ENCODE peak calls at places on chromosomes 6 and 20, in four cellular contexts. R is IMR-90, V is H9, H is H1. Y is an unnamed sample.

GRCh38 chr20:34302312-34302722 is 838 bp downstream of the AHCY start:
- DNase-seq in V (no peak), H (no peak), R (peak; percentile 47), Y (no peak)

GRCh38 chr6:23179994-23180393 is 610.6 kb downstream of the HDGFL1 start:
- DNase-seq in V (no peak), R (no peak), H (no peak), Y (no peak)

GRCh38 chr6:3921663-3922062 is 72.5 kb downstream of the FAM50B start:
- DNase-seq in V (no peak), H (no peak), R (no peak), Y (no peak)

GRCh38 chr20:64160536-64161495 is 3.4 kb upstream of the MYT1 start:
- DNase-seq in R (no peak), V (no peak), H (no peak), Y (peak; percentile 88)

GRCh38 chr6:145277358-145278097 is 457.8 kb downstream of the EPM2A start:
- DNase-seq in H (no peak), V (no peak), R (no peak), Y (no peak)

GRCh38 chr20:18750735-18751134 is 62.8 kb upstream of the SCP2D1 start:
- DNase-seq in H (no peak), V (no peak), R (no peak), Y (no peak)

GRCh38 chr6:56334937-56335336 is 87.6 kb upstream of the COL21A1 start:
- DNase-seq in V (no peak), R (peak; percentile 89), H (no peak), Y (no peak)

GRCh38 chr6:92757926-92758325 is 661.4 kb downstream of the EPHA7 start:
- DNase-seq in H (no peak), R (no peak), V (no peak), Y (no peak)

GRCh38 chr6:142566628-142567396 is 265.0 kb downstream of the ADGRG6 start:
- DNase-seq in H (peak; percentile 39), R (peak; percentile 47), V (peak; percentile 78), Y (peak; percentile 84)

GRCh38 chr6:99434702-99435530 is 9.8 kb upstream of the PNISR start:
- DNase-seq in V (no peak), R (peak; percentile 44), H (no peak), Y (peak; percentile 13)

GRCh38 chr6:7938562-7939185 is 28.1 kb upstream of the TXNDC5 start:
- DNase-seq in R (no peak), H (no peak), V (no peak), Y (no peak)

GRCh38 chr6:40882321-40882720 is 156.7 kb downstream of the UNC5CL start:
- DNase-seq in H (no peak), V (no peak), R (no peak), Y (no peak)

GRCh38 chr20:15814360-15814759 is 758.9 kb downstream of the KIF16B start:
- DNase-seq in V (no peak), R (no peak), H (no peak), Y (no peak)

DNA sequence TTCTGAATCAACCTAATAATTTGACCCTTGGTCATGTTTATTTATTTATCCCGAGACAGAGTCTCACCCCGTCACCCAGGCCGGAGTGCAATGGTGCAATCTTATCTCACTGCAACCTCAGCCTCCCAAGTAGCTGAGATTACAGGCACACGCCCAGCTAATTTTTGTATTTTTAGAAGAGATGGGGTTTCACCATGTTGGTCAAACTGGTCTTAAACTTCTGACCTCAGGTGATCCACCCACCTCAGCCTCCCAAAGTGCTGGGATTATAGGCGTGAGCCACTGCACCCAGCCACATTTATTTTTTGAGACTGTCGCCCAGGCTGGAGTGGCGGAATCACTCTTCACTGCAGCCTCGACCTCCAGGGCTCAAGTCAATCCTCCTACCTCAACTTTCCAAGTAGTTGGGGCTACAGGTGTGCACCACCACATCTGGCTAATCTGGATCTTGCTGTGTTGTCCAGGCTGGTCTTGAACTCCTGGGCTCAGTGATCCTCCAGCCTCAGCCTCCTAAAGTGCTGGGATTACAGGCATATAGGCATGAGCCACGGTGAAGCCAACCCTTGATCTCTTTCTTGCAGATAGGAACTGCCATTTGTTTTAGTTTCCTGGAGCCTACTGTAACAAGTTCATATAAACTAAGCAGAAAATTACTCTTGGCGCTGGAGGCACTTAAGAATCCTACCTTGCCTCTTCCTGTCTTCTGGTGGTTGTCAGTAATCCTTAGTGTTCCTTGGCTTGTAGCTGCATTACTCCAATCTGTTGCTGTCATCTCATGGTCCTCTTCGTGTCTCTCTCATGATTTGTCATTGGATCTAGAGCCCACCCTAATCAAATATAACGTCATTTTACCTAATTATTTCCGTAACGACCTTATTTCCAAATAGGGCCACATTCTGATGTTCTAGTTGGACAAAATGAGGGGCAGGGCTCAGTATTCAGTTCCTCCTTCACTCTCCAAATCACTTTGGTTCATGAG is 2.3 kb downstream of the RPS18 start:
- DNase-seq in H (no peak), R (no peak), V (no peak), Y (no peak)
- H3K9ac ChIP-seq in H (peak overlapping the region; percentile 58), R (peak overlapping the region; percentile 31), V (peak overlapping the region; percentile 46), Y (peak overlapping the region; percentile 100)

DNA sequence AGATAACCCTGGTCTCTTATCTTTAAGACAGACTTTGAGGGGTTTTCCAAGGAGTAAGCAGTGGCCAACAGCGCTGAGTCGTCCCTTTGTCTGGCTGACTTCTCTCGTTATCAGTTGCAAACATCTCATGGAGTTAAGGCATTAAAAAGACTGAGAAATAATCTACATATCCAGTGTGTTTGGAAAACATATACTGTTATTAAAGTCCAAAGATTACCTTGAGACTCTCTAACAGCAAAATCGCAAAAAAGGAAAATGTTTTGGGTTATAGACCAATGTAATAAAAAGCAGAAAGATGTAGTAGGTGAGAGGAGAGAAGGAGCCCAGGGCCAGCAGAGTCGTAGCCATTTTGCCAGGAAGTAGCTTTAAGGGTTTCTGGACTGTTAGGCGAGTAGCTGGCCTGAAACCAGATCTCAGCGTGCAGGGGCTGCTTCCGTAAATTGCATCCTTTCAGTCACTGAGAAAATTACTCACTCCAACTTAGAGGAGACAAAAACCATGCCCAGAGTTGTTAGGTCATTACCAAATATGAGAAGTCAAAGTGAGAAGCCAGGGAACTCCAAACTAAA is 24.6 kb downstream of the MYLK4 start:
- DNase-seq in V (no peak), H (no peak), R (peak; percentile 78), Y (peak; percentile 57)
- H4K5ac ChIP-seq in V (no peak overlapping the region), H (no peak overlapping the region), R (peak overlapping the region; percentile 80), Y (no peak overlapping the region)

DNA sequence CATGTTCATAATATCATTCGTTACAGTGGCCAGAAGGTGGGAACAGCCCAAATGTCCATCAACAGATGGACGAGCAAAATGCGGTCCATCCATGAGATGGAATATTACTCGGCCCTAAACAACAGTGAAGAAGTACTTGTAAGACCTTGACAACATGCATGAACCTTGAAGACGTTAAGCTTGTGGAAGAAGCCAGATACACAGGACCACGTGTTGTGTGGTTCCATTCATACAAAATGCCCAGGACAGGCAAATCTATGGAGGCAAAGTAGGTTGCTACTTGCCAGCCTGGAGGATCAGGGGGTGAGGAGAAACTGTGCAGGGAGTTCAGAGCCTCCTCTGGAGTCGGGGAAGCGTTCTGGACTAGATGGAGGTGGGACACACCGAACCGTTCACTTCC is 207.1 kb downstream of the ERMARD start:
- DNase-seq in H (no peak), R (no peak), V (no peak), Y (no peak)
- H2AK5ac ChIP-seq in H (no peak overlapping the region), R (no peak overlapping the region), V (no peak overlapping the region), Y (no peak overlapping the region)

DNA sequence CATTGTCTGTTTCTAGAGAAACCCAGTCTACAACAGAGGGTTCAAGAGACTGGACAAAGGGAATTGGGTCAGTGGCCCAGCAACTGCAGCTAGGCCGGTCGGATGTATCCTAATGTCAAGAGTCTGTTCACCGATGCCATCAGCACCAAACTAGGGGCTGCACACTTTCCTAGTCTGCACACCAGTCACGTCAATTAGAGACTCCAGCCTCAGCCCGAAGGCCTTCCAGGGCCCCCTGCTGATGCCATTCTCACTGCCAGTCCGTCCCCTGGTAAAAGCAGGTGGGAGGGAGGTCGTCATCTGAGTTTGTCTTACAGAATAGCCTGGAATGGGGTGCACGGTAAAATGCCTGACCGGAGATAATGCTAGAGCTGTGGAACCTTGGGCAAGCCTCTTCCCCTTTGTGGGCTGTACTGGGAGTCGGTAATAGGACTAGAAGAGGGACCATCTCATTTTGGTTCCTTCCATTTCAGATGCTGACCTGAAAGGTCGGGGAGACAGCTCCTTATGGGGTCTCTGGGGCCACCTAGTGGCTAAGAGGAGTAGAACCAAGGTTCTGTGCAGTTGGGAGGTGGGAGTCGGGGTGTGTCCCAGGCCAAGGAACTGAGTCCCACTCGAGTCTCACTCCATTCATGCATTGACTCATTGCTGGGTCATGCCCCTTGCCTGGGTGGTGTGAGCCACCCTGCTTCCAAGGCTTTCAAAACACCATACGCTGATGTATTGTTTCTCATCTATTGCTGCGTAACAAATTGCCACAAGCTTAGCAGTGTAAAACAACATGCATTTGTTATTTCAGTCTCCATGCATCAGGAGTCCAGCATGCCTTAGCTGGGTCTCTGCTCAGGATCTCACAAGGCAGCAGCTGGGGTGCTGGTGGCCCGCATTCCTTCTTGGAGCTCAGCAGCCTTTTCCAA is 5.1 kb downstream of the SOX12 start:
- DNase-seq in R (peak; percentile 66), H (no peak), V (peak; percentile 72), Y (peak; percentile 90)
- H3K9ac ChIP-seq in R (no peak overlapping the region), H (no peak overlapping the region), V (no peak overlapping the region), Y (no peak overlapping the region)

Y was measured in mesendoderm.